ENCODE peak calls at places on chromosomes 3 and 15, in ten cellular contexts. I is brain microvascular endothelial cell; V is fibroblast of pulmonary artery; W is HFFc6; Z is A673; U is endothelial cell; P is CD4-positive, alpha-beta T cell; M is A549; D is fibroblast of lung; O is HCT116. F is an unnamed sample.

GRCh38 chr15:70523634-70524033 is 239.7 kb downstream of the UACA start:
- DNase-seq in O (no peak), V (no peak), Z (no peak), M (no peak), I (no peak), D (no peak), U (no peak), P (no peak), W (no peak), F (no peak)

GRCh38 chr3:54358969-54359648 is 236.8 kb downstream of the CACNA2D3 start:
- DNase-seq in I (no peak), M (no peak), W (no peak), O (no peak), D (no peak), U (no peak), V (no peak), Z (no peak), P (no peak), F (no peak)

GRCh38 chr15:42371125-42371524 is 11.8 kb downstream of the CAPN3 start:
- DNase-seq in D (peak), V (peak), O (peak), M (no peak), Z (peak), I (peak), P (no peak), U (no peak), W (peak), F (no peak)

GRCh38 chr15:54032066-54032465 is 53.8 kb downstream of the UNC13C start:
- DNase-seq in U (no peak), Z (no peak), P (no peak), D (no peak), I (no peak), M (no peak), W (no peak), O (no peak), V (no peak), F (no peak)

GRCh38 chr15:86572368-86572841 is 492.7 kb downstream of the AGBL1 start:
- DNase-seq in M (no peak), Z (no peak), I (no peak), W (no peak), D (no peak), P (no peak), V (no peak), O (no peak), U (no peak), F (no peak)

GRCh38 chr15:85570331-85570730 is 189.9 kb downstream of the AKAP13 start:
- DNase-seq in U (no peak), W (no peak), M (no peak), O (no peak), Z (no peak), D (no peak), P (no peak), V (no peak), I (no peak), F (no peak)

GRCh38 chr3:178562869-178563232 is 26.6 kb downstream of the KCNMB2 start:
- DNase-seq in P (no peak), I (no peak), M (no peak), U (no peak), D (no peak), O (no peak), V (peak), W (no peak), Z (no peak), F (no peak)

GRCh38 chr15:81776961-81777360 is 268.9 kb downstream of the MEX3B start:
- DNase-seq in W (no peak), D (no peak), M (no peak), P (no peak), Z (no peak), V (no peak), I (no peak), U (no peak), O (no peak), F (no peak)

GRCh38 chr3:98556164-98557130 is 24.7 kb downstream of the GPR15 start:
- DNase-seq in D (no peak), M (no peak), W (no peak), V (no peak), P (peak), O (peak), I (peak), U (no peak), Z (no peak), F (no peak)

GRCh38 chr3:173785004-173785403 is 387.5 kb downstream of the NLGN1 start:
- DNase-seq in I (no peak), D (peak), U (no peak), O (no peak), Z (no peak), M (no peak), V (no peak), W (no peak), P (no peak), F (no peak)

GRCh38 chr3:173191611-173192010 is 50.6 kb upstream of the SPATA16 start:
- DNase-seq in Z (peak), P (no peak), I (no peak), V (no peak), D (peak), O (no peak), M (no peak), U (no peak), W (no peak), F (no peak)

GRCh38 chr3:115930922-115931321 is 307.6 kb downstream of the GAP43 start:
- DNase-seq in M (no peak), D (no peak), V (no peak), I (no peak), Z (no peak), W (no peak), P (no peak), O (no peak), U (no peak), F (no peak)

GRCh38 chr3:114714237-114714636 is 420.4 kb downstream of the TIGIT start:
- DNase-seq in U (no peak), M (no peak), P (no peak), V (peak), O (no peak), D (no peak), Z (peak), I (no peak), W (peak), F (no peak)

GRCh38 chr3:133162906-133163305 is 124.7 kb downstream of the TMEM108 start:
- DNase-seq in V (no peak), M (no peak), U (no peak), W (no peak), P (no peak), O (no peak), I (no peak), Z (no peak), D (no peak), F (no peak)

GRCh38 chr3:172065967-172066762 is 26.8 kb downstream of the FNDC3B start:
- DNase-seq in D (peak), V (peak), I (peak), W (no peak), O (no peak), U (no peak), M (peak), Z (no peak), P (no peak), F (no peak)

GRCh38 chr15:64651573-64652260 is 123.7 kb downstream of the RBPMS2 start:
- DNase-seq in D (no peak), W (peak), P (peak), I (no peak), M (no peak), O (no peak), U (no peak), V (no peak), Z (no peak), F (no peak)

GRCh38 chr3:105865867-105866350 is 2.9 kb downstream of the CBLB start:
- DNase-seq in W (no peak), D (no peak), U (no peak), O (no peak), M (no peak), V (no peak), I (no peak), P (no peak), Z (no peak), F (no peak)

GRCh38 chr3:31210068-31210650 is 315.7 kb upstream of the GADL1 start:
- DNase-seq in M (no peak), D (no peak), P (no peak), Z (no peak), U (no peak), W (no peak), O (no peak), I (no peak), V (no peak), F (no peak)
- TF ChIP-seq CTCF in M (no peak), D (no peak), P (no peak), Z (peak), U (peak), W (peak), O (peak), I (peak), V (no peak), F (no peak)

DNA sequence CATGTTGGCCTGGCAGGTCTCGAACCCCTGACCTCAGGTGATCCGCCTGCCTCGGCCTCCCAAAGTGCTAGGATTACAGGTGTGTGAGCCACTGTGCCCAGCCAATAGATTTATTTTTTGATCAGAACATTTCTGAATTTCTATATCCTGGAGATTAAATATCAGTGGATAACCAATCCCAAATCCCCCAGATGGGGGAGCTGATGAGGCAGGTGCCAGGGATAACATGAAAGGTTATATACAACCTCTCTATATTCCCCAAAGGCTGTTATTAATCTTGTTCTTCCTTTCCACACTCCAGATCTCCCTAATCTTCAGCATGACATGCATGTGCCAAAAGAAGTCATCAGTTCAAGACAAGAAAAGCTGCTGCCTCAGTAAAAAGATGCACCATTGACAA is 112.3 kb downstream of the WDR76 start:
- DNase-seq in W (no peak), I (peak), Z (peak), O (peak), V (peak), D (peak), U (peak), M (peak), P (no peak), F (no peak)
- TF ChIP-seq CTCF in W (peak), I (peak), Z (peak), O (peak), V (peak), D (peak), U (peak), M (peak), P (no peak), F (no peak)

GRCh38 chr3:127805026-127805753 is 17.1 kb downstream of the MGLL start:
- DNase-seq in U (no peak), P (no peak), I (no peak), D (no peak), V (peak), O (no peak), W (no peak), M (no peak), Z (no peak), F (no peak)
- TF ChIP-seq CTCF in U (no peak), P (no peak), I (no peak), D (no peak), V (no peak), O (no peak), W (no peak), M (no peak), Z (no peak), F (no peak)

GRCh38 chr3:169931747-169932520 is 20.6 kb downstream of the SAMD7 start:
- DNase-seq in W (no peak), U (no peak), O (no peak), V (no peak), M (no peak), I (no peak), P (no peak), Z (peak), D (no peak), F (no peak)

DNA sequence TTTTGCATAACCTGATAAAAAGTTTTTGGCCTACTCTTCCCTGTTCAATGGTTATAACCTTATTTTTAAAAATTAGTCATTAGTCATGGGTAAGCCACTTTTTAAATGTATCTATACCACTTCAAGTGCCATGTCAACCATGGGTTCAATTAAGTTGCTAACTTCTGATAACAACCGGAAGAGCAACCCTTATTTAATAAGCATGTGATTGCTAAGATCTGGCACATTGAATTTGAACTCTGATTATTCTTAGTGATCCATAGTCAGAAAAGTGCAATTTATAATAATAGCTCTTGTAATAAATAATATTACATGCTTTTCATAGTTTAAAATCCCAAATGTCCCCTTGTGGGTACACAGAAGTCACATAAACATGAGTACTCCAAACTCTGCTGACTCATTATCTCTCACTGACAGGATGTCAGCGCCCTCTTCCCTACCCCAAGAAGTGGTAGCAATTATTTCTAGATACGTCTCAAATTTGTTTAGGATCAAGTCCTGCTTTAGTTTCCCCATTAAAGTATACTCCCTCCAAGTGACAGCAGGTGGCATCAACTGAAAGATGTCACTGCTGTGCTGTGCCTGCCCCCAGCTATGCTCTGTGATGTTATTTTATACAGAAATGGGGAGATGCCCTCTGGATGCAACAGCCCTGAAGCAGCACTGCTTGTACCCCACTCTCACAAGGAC is 18.6 kb downstream of the SAMD7 start:
- DNase-seq in I (no peak), O (peak), U (no peak), W (no peak), M (no peak), P (no peak), D (no peak), Z (peak), V (no peak), F (no peak)
- TF ChIP-seq CTCF in I (no peak), O (no peak), U (no peak), W (no peak), M (no peak), P (no peak), D (no peak), Z (peak), V (no peak), F (no peak)

DNA sequence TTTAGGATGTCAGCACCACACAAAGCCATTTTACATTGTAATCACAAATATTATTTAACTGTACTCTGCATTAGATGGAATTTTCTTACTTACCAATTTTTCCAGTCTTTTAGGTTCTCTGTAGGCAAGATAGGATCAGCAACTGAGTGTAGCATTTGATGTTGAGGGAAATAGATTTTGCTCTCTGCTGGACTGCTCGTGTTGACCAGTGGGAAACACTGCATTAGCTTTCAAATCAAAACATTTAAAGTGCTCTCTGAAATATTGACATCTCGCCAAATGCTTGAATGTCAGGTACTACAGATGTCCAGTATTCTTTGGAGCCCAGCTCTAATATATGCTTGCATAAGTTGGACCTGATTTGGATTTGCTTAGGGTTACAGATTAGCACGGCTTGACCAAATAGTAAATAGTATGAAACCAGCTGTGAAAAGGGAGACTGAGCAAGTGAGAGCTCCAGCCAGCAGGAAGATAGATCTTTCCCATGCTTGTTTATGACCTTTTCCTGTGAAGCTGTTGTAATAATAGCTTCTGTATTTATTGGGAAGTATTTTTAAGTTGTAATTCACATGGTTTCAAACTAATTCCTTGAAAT is 29.5 kb downstream of the P2RY14 start:
- DNase-seq in I (no peak), U (no peak), V (no peak), P (no peak), Z (no peak), O (no peak), M (no peak), W (no peak), D (no peak), F (no peak)
- TF ChIP-seq CTCF in I (no peak), U (no peak), V (no peak), P (no peak), Z (no peak), O (no peak), M (no peak), W (no peak), D (no peak), F (no peak)

DNA sequence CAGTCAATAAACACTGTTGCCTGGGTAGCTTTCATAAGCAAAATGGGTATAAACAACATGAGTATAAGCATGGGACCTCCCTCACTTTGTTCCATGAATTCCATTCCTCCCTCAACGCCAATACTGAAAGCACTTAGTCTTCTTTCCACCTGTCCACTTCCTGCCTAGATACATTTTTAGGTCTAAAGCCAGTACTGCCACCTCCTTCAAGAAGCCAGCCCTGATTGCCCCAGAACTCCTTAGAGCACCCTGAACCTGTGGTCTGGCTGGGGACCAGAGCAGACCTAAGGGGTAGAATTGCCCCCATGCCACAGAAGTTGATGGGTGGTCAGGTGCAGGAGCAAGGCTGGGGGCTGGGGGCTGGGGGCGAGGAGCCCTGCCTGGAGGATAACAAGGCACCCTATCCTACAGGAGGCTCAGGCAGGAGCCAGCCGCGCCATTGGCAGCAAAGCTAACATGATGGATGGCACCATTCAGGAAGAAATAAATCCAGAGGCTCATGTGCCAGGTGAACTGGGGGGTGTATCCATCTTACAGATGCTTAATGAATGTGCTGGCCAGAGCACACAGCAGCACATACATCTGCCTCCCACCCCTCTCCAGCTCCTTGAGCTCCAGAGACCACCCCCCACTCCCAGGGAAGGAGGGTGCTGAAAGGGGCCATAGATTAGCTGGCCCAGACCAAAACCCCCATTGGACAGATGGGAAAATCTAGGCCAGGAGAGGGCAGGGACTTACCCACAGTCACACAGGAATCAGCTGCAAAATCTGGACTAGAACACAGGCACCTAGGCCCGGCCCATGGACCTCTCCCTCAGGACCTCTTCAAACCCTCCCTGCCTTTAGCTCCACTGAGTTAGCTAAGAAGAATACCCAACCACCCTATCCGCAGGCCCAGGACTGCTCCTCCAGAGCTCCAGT is 113.8 kb upstream of the LINGO1 start:
- DNase-seq in W (no peak), P (no peak), Z (no peak), V (no peak), U (no peak), I (no peak), O (no peak), M (no peak), D (no peak), F (no peak)
- TF ChIP-seq CTCF in W (no peak), P (no peak), Z (no peak), V (no peak), U (no peak), I (no peak), O (no peak), M (no peak), D (no peak), F (no peak)

F was measured in omental fat pad.